ENCODE peak calls at places on chromosomes 12 and 14, in seven cellular contexts. V is H9; H is CD4-positive, alpha-beta T cell; I is ascending aorta; C is ovary; Q is cardiac muscle cell; Y is psoas muscle. Z is an unnamed sample.

GRCh38 chr12:49646871-49647270 is 23.5 kb downstream of the PRPF40B start:
- DNase-seq in I (no peak), Y (no peak), Q (no peak), H (no peak), C (no peak), V (no peak), Z (no peak)

GRCh38 chr14:59271734-59272133 is 83.3 kb downstream of the DAAM1 start:
- DNase-seq in Y (no peak), H (no peak), C (no peak), Q (no peak), I (no peak), V (no peak), Z (no peak)

GRCh38 chr12:15603461-15604085 is 185.6 kb downstream of the EPS8 start:
- DNase-seq in H (no peak), I (no peak), V (no peak), Q (peak; percentile 44), C (no peak), Y (no peak), Z (no peak)

GRCh38 chr12:100661300-100661951 is 87.9 kb downstream of the GAS2L3 start:
- DNase-seq in V (peak; percentile 39), I (no peak), Y (no peak), H (no peak), Q (no peak), C (no peak), Z (no peak)

GRCh38 chr14:94966868-94967267 is 190.5 kb downstream of the DICER1 start:
- DNase-seq in Q (no peak), C (no peak), H (no peak), Y (no peak), I (no peak), V (no peak), Z (no peak)

GRCh38 chr12:77642246-77642645 is 188.4 kb upstream of the NAV3 start:
- DNase-seq in V (no peak), I (no peak), H (no peak), C (no peak), Q (no peak), Y (no peak), Z (no peak)

GRCh38 chr14:35878272-35879140 is 52.4 kb downstream of the BRMS1L start:
- DNase-seq in Y (peak; percentile 19), I (no peak), Q (no peak), H (no peak), V (no peak), C (no peak), Z (no peak)

GRCh38 chr14:71908141-71908540 is 24.1 kb upstream of the RGS6 start:
- DNase-seq in Y (no peak), V (no peak), H (no peak), I (no peak), C (no peak), Q (no peak), Z (no peak)

GRCh38 chr12:57758566-57759359 is 3.9 kb downstream of the MARCHF9 start:
- DNase-seq in H (no peak), I (no peak), V (no peak), Y (no peak), Q (no peak), C (no peak), Z (no peak)

GRCh38 chr12:94149781-94150482 is 1.6 kb downstream of the PLXNC1 start:
- DNase-seq in I (no peak), H (no peak), C (peak; percentile 77), Q (peak; percentile 72), Y (peak; percentile 59), V (peak; percentile 64), Z (no peak)
- H3K27me3 ChIP-seq in I (no peaks in the 10 kb centered on the region), H (no peaks in the 10 kb centered on the region), C (no peaks in the 10 kb centered on the region), Q (peaks cover 68% of the 10 kb centered on the region), Y (peaks cover 47% of the 10 kb centered on the region), V (peaks cover 46% of the 10 kb centered on the region), Z (peaks cover 14% of the 10 kb centered on the region)

GRCh38 chr14:37262649-37263048 is 64.9 kb downstream of the MIPOL1 start:
- DNase-seq in Q (no peak), V (no peak), C (no peak), I (no peak), Y (no peak), H (no peak), Z (no peak)
- TF ChIP-seq CTCF in Q (no peak), V (no peak), C (no peak), I (no peak), Y (no peak), H (no peak), Z (no peak)

DNA sequence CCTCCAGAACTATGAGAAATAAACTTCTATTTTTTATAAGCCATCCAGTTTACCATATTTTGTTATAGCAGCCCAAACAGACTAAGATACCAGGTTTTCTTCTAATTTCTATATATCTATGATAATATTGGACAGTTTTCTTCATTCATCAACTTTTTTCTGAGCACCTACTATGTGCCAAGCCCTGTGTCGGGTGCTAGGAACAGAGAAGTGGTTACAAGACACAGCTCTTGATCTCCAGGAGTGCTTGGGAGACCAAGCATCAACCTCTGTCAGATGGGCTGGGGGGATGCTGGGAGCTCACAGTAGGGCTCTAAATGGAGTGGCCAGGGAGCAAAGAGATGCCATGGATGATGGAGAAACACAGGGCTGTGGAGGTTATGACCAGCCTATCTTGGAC is 2.9 kb upstream of the WSCD2 start:
- DNase-seq in V (no peak), C (no peak), H (no peak), Y (no peak), I (no peak), Q (no peak), Z (no peak)
- H3K27me3 ChIP-seq in V (no peaks in the 10 kb centered on the region), C (no peaks in the 10 kb centered on the region), H (peaks cover 51% of the 10 kb centered on the region), Y (peaks cover 38% of the 10 kb centered on the region), I (no peaks in the 10 kb centered on the region), Q (peaks cover 4% of the 10 kb centered on the region), Z (no peaks in the 10 kb centered on the region)

DNA sequence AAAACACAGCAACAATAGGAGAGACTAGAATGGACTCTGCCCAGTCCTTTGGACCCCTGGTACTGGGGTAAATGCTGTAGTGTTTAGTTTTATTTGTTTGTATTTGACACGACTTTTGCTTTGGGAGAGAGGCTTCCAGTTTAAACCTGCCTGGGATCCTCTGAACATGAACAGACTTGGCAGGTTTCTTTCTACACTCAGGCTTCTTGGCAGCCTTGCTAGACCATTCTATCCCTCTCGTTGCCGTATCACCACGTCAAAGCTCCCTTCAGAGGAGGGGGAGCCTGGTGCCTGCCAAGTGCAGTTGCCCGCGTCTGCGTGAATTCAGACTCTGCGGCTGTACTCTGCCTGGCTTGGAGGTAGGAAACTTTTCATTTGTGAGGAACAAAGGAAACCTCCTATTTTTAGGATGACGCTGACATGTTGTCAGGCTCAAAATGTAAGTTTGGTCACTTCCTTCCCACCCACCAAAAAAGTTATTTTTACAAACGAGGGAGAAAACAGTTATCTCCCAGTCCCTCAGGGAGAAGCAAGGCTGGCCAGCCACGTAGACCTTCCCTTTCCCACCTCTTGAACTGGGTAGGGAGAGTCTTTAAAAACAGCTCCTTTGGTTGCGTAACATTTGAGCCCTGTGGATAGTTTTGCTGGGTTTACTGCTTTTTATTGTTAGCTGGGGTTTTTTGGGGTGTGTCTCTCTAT is 26.0 kb downstream of the CD9 start:
- DNase-seq in I (peak; percentile 70), Q (no peak), H (no peak), C (peak; percentile 85), Y (peak; percentile 62), V (no peak), Z (no peak)
- TF ChIP-seq CTCF in I (no peak), Q (no peak), H (no peak), C (no peak), Y (no peak), V (no peak), Z (no peak)

Z was measured in pancreas.